ENCODE peak calls at places on chromosomes 16 and 17, in five cellular contexts. Z is left ventricle myocardium superior, O is fibroblast of the conjunctiva, K is T-cell, V is IMR-90. U is an unnamed sample.

GRCh38 chr17:39122982-39123381 is 28.5 kb downstream of the PLXDC1 start:
- DNase-seq in V (no peak), Z (no peak), K (no peak), O (no peak), U (no peak)

GRCh38 chr16:72060405-72060804 is 2.6 kb upstream of the HPR start:
- DNase-seq in K (no peak), O (no peak), V (no peak), Z (no peak), U (no peak)

GRCh38 chr16:71537643-71538042 is 11.4 kb downstream of the CHST4 start:
- DNase-seq in O (peak; percentile 8), K (no peak), V (peak; percentile 41), Z (no peak), U (peak; percentile 2)

GRCh38 chr16:9159839-9160550 is 68.6 kb downstream of the HAPSTR1 start:
- DNase-seq in K (peak; percentile 9), Z (peak; percentile 37), O (peak; percentile 23), V (peak; percentile 66), U (no peak)

GRCh38 chr16:21628772-21629171 is 23.6 kb downstream of the IGSF6 start:
- DNase-seq in O (no peak), K (no peak), Z (no peak), V (peak; percentile 32), U (no peak)

GRCh38 chr17:33816842-33817241 is 438.2 kb upstream of the CCL2 start:
- DNase-seq in Z (no peak), O (no peak), V (no peak), K (no peak), U (no peak)

GRCh38 chr17:34207572-34207971 is 47.5 kb upstream of the CCL2 start:
- DNase-seq in O (no peak), Z (no peak), K (no peak), V (no peak), U (no peak)

GRCh38 chr17:5897320-5897911 is 172.8 kb upstream of the WSCD1 start:
- DNase-seq in V (no peak), Z (no peak), K (no peak), O (no peak), U (no peak)

GRCh38 chr16:19179890-19180490 is 11.9 kb downstream of the SYT17 start:
- DNase-seq in V (peak; percentile 33), O (peak; percentile 42), K (no peak), Z (peak; percentile 76), U (no peak)

GRCh38 chr17:41559548-41559947 is 12.3 kb downstream of the KRT9 start:
- DNase-seq in O (no peak), V (peak; percentile 41), K (no peak), Z (no peak), U (no peak)

GRCh38 chr16:2007081-2007836 is 2.4 kb downstream of the ZNF598 start:
- DNase-seq in Z (peak; percentile 19), O (no peak), V (no peak), K (no peak), U (no peak)

GRCh38 chr16:21260870-21261791 is 17.0 kb downstream of the CRYM start:
- DNase-seq in Z (no peak), V (peak; percentile 94), K (no peak), O (peak; percentile 84), U (peak; percentile 63)

GRCh38 chr17:1203111-1203966 is 23.6 kb upstream of the ABR start:
- DNase-seq in K (peak; percentile 25), V (peak; percentile 51), Z (peak; percentile 75), O (no peak), U (no peak)

GRCh38 chr17:45653616-45654015 is 130.5 kb upstream of the CRHR1 start:
- DNase-seq in Z (no peak), K (no peak), O (no peak), V (no peak), U (no peak)

GRCh38 chr16:82634955-82635610 is 8.3 kb downstream of the CDH13 start:
- DNase-seq in Z (no peak), K (no peak), V (no peak), O (no peak), U (no peak)

GRCh38 chr16:69564845-69565610 is 738 bp upstream of the NFAT5 start:
- DNase-seq in K (no peak), Z (no peak), O (no peak), V (no peak), U (no peak)

GRCh38 chr17:82517230-82517865 is 2.2 kb upstream of the FOXK2 start:
- DNase-seq in Z (no peak), O (no peak), K (no peak), V (no peak), U (no peak)

GRCh38 chr17:30942311-30943079 is 20.8 kb downstream of the ADAP2 start:
- DNase-seq in Z (no peak), V (peak; percentile 62), K (no peak), O (peak; percentile 4), U (no peak)

GRCh38 chr17:46722662-46723285 is 95.7 kb downstream of the WNT3 start:
- DNase-seq in K (no peak), O (no peak), Z (no peak), V (peak; percentile 49), U (peak; percentile 21)

GRCh38 chr17:31699281-31699680 is 159.8 kb downstream of the COPRS start:
- DNase-seq in V (peak; percentile 37), Z (no peak), K (no peak), O (no peak), U (no peak)

GRCh38 chr17:20010099-20010863 is 1.1 kb downstream of the SPECC1 start:
- DNase-seq in K (no peak), Z (peak; percentile 47), V (peak; percentile 61), O (peak; percentile 56), U (peak; percentile 42)

GRCh38 chr17:6703751-6704150 is 9.4 kb downstream of the SLC13A5 start:
- DNase-seq in Z (no peak), K (no peak), V (no peak), O (no peak), U (no peak)

GRCh38 chr17:75271955-75272847 is 1.2 kb upstream of the MIF4GD start:
- DNase-seq in V (peak; percentile 65), Z (peak; percentile 83), K (no peak), O (no peak), U (no peak)

U was measured in retinal pigment epithelial cell.